ENCODE peak calls at places on chromosomes 7 and 10, in seven cellular contexts. I is lower lobe of right lung, J is PC-9, F is endothelial cell of umbilical vein, L is body of pancreas, K is DND-41, R is ovary. H is an unnamed sample. For H3K36me3, the result is how much of the 10 kb centered on the place peaks cover.

GRCh38 chr10:14605231-14605925 is 169.3 kb downstream of the FAM107B start:
- DNase-seq in I (no peak), J (peak), F (peak), L (no peak), K (no peak), R (no peak), H (peak)

GRCh38 chr7:151806204-151806603 is 70.7 kb downstream of the PRKAG2 start:
- DNase-seq in I (peak), J (no peak), F (peak), L (peak), K (no peak), R (no peak), H (no peak)

GRCh38 chr7:48168159-48168558 is 3.1 kb upstream of the ABCA13 start:
- DNase-seq in I (no peak), J (peak), F (peak), L (no peak), K (no peak), R (no peak), H (no peak)

GRCh38 chr10:13891542-13892431 is 305.0 kb downstream of the PRPF18 start:
- DNase-seq in I (peak), J (peak), F (peak), L (peak), K (no peak), R (no peak), H (no peak)

GRCh38 chr10:110664483-110665420 is 20.6 kb downstream of the RBM20 start:
- DNase-seq in I (no peak), J (peak), F (no peak), L (no peak), K (no peak), R (no peak), H (peak)

GRCh38 chr7:42238709-42239395 is 1.8 kb upstream of the GLI3 start:
- DNase-seq in I (no peak), J (no peak), F (peak), L (no peak), K (no peak), R (peak), H (no peak)

GRCh38 chr7:125773113-125773800 is 843.6 kb upstream of the POT1 start:
- DNase-seq in I (no peak), J (no peak), F (no peak), L (no peak), K (no peak), R (no peak), H (no peak)

GRCh38 chr7:66321283-66321682 is 116.1 kb downstream of the TPST1 start:
- DNase-seq in I (no peak), J (peak), F (no peak), L (peak), K (no peak), R (no peak), H (no peak)

GRCh38 chr10:121406823-121407545 is 191.3 kb downstream of the FGFR2 start:
- DNase-seq in I (no peak), J (no peak), F (no peak), L (no peak), K (no peak), R (no peak), H (peak)

GRCh38 chr7:46091071-46091470 is 170.0 kb upstream of the IGFBP3 start:
- DNase-seq in I (no peak), J (no peak), F (no peak), L (no peak), K (no peak), R (no peak), H (no peak)

GRCh38 chr10:60208676-60209269 is 180.9 kb downstream of the ANK3 start:
- DNase-seq in I (no peak), J (no peak), F (peak), L (no peak), K (no peak), R (no peak), H (no peak)
- TF ChIP-seq CTCF in I (peak), J (peak), F (peak), L (peak), K (peak), R (peak), H (peak)

GRCh38 chr10:94706089-94706488 is 22.6 kb downstream of the CYP2C18 start:
- DNase-seq in I (no peak), J (no peak), F (no peak), L (no peak), K (no peak), R (no peak), H (no peak)
- H3K27ac ChIP-seq in I (no peak), J (no peak), F (no peak), L (no peak), K (no peak), R (no peak), H (no peak)

GRCh38 chr7:55205124-55205955 is 159.8 kb upstream of the LANCL2 start:
- DNase-seq in I (no peak), J (no peak), F (no peak), L (no peak), K (no peak), R (no peak), H (no peak)

GRCh38 chr7:55200441-55200840 is 164.7 kb upstream of the LANCL2 start:
- DNase-seq in I (no peak), J (no peak), F (no peak), L (no peak), K (no peak), R (no peak), H (no peak)

GRCh38 chr7:55206235-55207029 is 158.7 kb upstream of the LANCL2 start:
- DNase-seq in I (no peak), J (no peak), F (no peak), L (no peak), K (no peak), R (no peak), H (no peak)

GRCh38 chr7:55202150-55202913 is 162.8 kb upstream of the LANCL2 start:
- DNase-seq in I (no peak), J (no peak), F (no peak), L (no peak), K (no peak), R (no peak), H (no peak)

GRCh38 chr7:55203300-55203699 is 161.8 kb upstream of the LANCL2 start:
- DNase-seq in I (no peak), J (no peak), F (no peak), L (no peak), K (no peak), R (no peak), H (no peak)
- H3K36me3 ChIP-seq in I (half or more), J (half or more), F (under half), L (half or more), K (under half), R (under half), H (half or more)

GRCh38 chr7:156772725-156773124 is 120.3 kb downstream of the LMBR1 start:
- DNase-seq in I (no peak), J (no peak), F (no peak), L (no peak), K (no peak), R (no peak), H (no peak)

GRCh38 chr7:156765901-156766656 is 125.5 kb downstream of the RNF32 start:
- DNase-seq in I (no peak), J (no peak), F (no peak), L (no peak), K (no peak), R (no peak), H (no peak)

GRCh38 chr7:156766666-156767065 is 126.1 kb downstream of the RNF32 start:
- DNase-seq in I (no peak), J (no peak), F (no peak), L (no peak), K (no peak), R (no peak), H (no peak)

GRCh38 chr7:156764766-156765165 is 124.2 kb downstream of the RNF32 start:
- DNase-seq in I (no peak), J (no peak), F (no peak), L (no peak), K (no peak), R (no peak), H (no peak)

GRCh38 chr7:156768698-156769472 is 124.1 kb downstream of the LMBR1 start:
- DNase-seq in I (no peak), J (no peak), F (no peak), L (no peak), K (no peak), R (no peak), H (no peak)
- TF ChIP-seq CTCF in I (no peak), J (no peak), F (no peak), L (no peak), K (no peak), R (no peak), H (no peak)

GRCh38 chr10:33236916-33237315 is 97.6 kb downstream of the NRP1 start:
- DNase-seq in I (no peak), J (no peak), F (no peak), L (no peak), K (no peak), R (no peak), H (no peak)

GRCh38 chr10:33234779-33235178 is 99.7 kb downstream of the NRP1 start:
- DNase-seq in I (no peak), J (no peak), F (peak), L (no peak), K (no peak), R (peak), H (peak)

GRCh38 chr10:33233635-33234034 is 100.8 kb downstream of the NRP1 start:
- DNase-seq in I (no peak), J (no peak), F (peak), L (no peak), K (no peak), R (no peak), H (peak)

GRCh38 chr10:33235951-33236350 is 98.5 kb downstream of the NRP1 start:
- DNase-seq in I (no peak), J (no peak), F (no peak), L (no peak), K (no peak), R (no peak), H (no peak)

DNA sequence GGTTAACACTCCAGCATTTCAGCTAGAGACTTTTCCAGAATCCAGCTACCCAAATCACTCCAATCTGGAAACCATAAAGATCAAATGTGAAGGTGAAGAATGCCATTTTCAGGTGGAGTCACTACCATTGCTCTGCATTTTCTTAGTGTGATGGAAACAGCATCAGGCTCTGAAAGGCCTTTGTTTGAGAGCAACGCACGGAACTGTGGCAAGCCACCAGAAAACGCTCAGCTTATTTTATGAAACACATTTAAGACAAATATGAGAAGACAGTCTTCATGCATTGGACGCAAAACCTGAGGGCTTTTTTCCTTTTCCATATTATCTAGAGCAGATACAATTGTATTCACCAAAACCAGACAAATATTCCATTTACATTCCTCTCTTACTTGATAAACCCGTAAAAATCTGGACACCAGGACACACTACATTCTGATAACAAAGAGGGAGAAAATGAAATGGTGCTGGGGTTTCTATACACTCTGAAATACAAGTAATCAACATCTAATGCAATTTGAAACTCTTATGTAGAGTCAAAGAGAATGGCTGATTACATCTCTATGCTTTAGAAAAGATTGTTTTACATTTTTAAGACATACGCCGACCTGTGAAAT is 99.1 kb downstream of the NRP1 start:
- DNase-seq in I (no peak), J (no peak), F (peak), L (no peak), K (no peak), R (no peak), H (peak)
- H3K27ac ChIP-seq in I (no peak), J (no peak), F (peak), L (no peak), K (no peak), R (no peak), H (peak)

GRCh38 chr7:99014113-99014985 is 129.6 kb downstream of the SMURF1 start:
- DNase-seq in I (no peak), J (no peak), F (no peak), L (no peak), K (no peak), R (peak), H (no peak)
- H3K36me3 ChIP-seq in I (half or more), J (under half), F (under half), L (under half), K (half or more), R (under half), H (half or more)

GRCh38 chr10:57849726-57850357 is 417.9 kb downstream of the IPMK start:
- DNase-seq in I (no peak), J (no peak), F (no peak), L (no peak), K (no peak), R (no peak), H (no peak)
- TF ChIP-seq CTCF in I (no peak), J (peak), F (no peak), L (no peak), K (peak), R (no peak), H (no peak)

H was measured in esophagus muscularis mucosa.